ENCODE peak calls at places on chromosome 17, in ten cellular contexts. C is progenitor cell of endocrine pancreas; S is activated B cell treated with CpG ODN at 0.5 μM for 24 hours; M is lung; I is dorsolateral prefrontal cortex; O is cardiac muscle cell; Y is CD4-positive, alpha-beta T cell; T is GM10248; B is neural crest cell; P is cardiac fibroblast. G is an unnamed sample.

GRCh38 chr17:59825533-59826316 is 67.0 kb downstream of the TUBD1 start:
- DNase-seq in C (no peak), S (no peak), M (no peak), I (no peak), O (no peak), Y (no peak), T (no peak), B (no peak), P (peak), G (peak)

GRCh38 chr17:964881-965280 is 14.7 kb downstream of the NXN start:
- DNase-seq in C (no peak), S (no peak), M (no peak), I (no peak), O (peak), Y (no peak), T (no peak), B (no peak), P (no peak), G (no peak)

GRCh38 chr17:40452921-40453378 is 9.7 kb downstream of the IGFBP4 start:
- DNase-seq in C (no peak), S (no peak), M (no peak), I (no peak), O (no peak), Y (no peak), T (no peak), B (no peak), P (peak), G (no peak)

GRCh38 chr17:78715000-78715771 is 66.9 kb downstream of the CYTH1 start:
- DNase-seq in C (no peak), S (no peak), M (no peak), I (no peak), O (no peak), Y (no peak), T (no peak), B (no peak), P (no peak), G (no peak)

GRCh38 chr17:29710891-29711418 is 88.2 kb upstream of the CORO6 start:
- DNase-seq in C (no peak), S (no peak), M (no peak), I (no peak), O (no peak), Y (no peak), T (no peak), B (no peak), P (peak), G (no peak)

GRCh38 chr17:29722411-29723198 is 99.9 kb upstream of the CORO6 start:
- DNase-seq in C (no peak), S (no peak), M (peak), I (no peak), O (peak), Y (peak), T (peak), B (no peak), P (peak), G (peak)

GRCh38 chr17:74442670-74443515 is 11.0 kb downstream of the GPRC5C start:
- DNase-seq in C (peak), S (peak), M (peak), I (peak), O (peak), Y (no peak), T (peak), B (no peak), P (peak), G (peak)

GRCh38 chr17:47267354-47267828 is 13.8 kb downstream of the ITGB3 start:
- DNase-seq in C (no peak), S (no peak), M (no peak), I (no peak), O (no peak), Y (no peak), T (no peak), B (no peak), P (peak), G (no peak)

GRCh38 chr17:8806206-8807069 is 7.3 kb upstream of the MFSD6L start:
- DNase-seq in C (no peak), S (no peak), M (no peak), I (no peak), O (no peak), Y (no peak), T (no peak), B (no peak), P (no peak), G (no peak)

GRCh38 chr17:81348097-81349055 is 46.9 kb upstream of the BAHCC1 start:
- DNase-seq in C (no peak), S (no peak), M (peak), I (no peak), O (no peak), Y (no peak), T (no peak), B (no peak), P (no peak), G (no peak)

GRCh38 chr17:27975146-27976011 is 67.1 kb upstream of the NLK start:
- DNase-seq in C (no peak), S (no peak), M (no peak), I (no peak), O (no peak), Y (no peak), T (no peak), B (no peak), P (peak), G (no peak)

GRCh38 chr17:78129385-78130079 is 977 bp upstream of the TMC6 start:
- DNase-seq in C (no peak), S (peak), M (no peak), I (no peak), O (no peak), Y (peak), T (no peak), B (no peak), P (no peak), G (peak)

GRCh38 chr17:81249233-81250040 is 10.3 kb downstream of the NDUFAF8 start:
- DNase-seq in C (no peak), S (no peak), M (no peak), I (no peak), O (no peak), Y (no peak), T (no peak), B (no peak), P (no peak), G (peak)

GRCh38 chr17:49223517-49224197 is 6.9 kb downstream of the PHOSPHO1 start:
- DNase-seq in C (peak), S (peak), M (peak), I (peak), O (peak), Y (peak), T (peak), B (peak), P (peak), G (peak)

GRCh38 chr17:7588553-7589203 is 1.2 kb downstream of the SOX15 start:
- DNase-seq in C (no peak), S (no peak), M (no peak), I (no peak), O (no peak), Y (no peak), T (no peak), B (no peak), P (no peak), G (no peak)

GRCh38 chr17:61700252-61700651 is 109.2 kb upstream of the NACA2 start:
- DNase-seq in C (no peak), S (no peak), M (no peak), I (no peak), O (no peak), Y (no peak), T (no peak), B (no peak), P (peak), G (no peak)

GRCh38 chr17:82367724-82368524 is 3.6 kb upstream of the UTS2R start:
- DNase-seq in C (no peak), S (no peak), M (no peak), I (no peak), O (peak), Y (no peak), T (no peak), B (no peak), P (no peak), G (no peak)

GRCh38 chr17:1577657-1578428 is 15.3 kb upstream of the PITPNA start:
- DNase-seq in C (no peak), S (no peak), M (no peak), I (no peak), O (no peak), Y (no peak), T (no peak), B (no peak), P (no peak), G (no peak)

GRCh38 chr17:65644545-65644944 is 83.1 kb upstream of the AXIN2 start:
- DNase-seq in C (no peak), S (no peak), M (no peak), I (no peak), O (no peak), Y (no peak), T (no peak), B (no peak), P (no peak), G (no peak)

GRCh38 chr17:46851029-46851741 is at the start of gene WNT9B:
- DNase-seq in C (peak), S (no peak), M (no peak), I (no peak), O (peak), Y (peak), T (no peak), B (no peak), P (no peak), G (no peak)

GRCh38 chr17:59401725-59402124 is 70.3 kb downstream of the YPEL2 start:
- DNase-seq in C (no peak), S (no peak), M (no peak), I (no peak), O (no peak), Y (no peak), T (no peak), B (no peak), P (no peak), G (no peak)

GRCh38 chr17:67068999-67069398 is 24.6 kb downstream of the CACNG1 start:
- DNase-seq in C (no peak), S (no peak), M (no peak), I (no peak), O (peak), Y (no peak), T (no peak), B (no peak), P (no peak), G (no peak)

GRCh38 chr17:62898239-62898864 is 67.7 kb upstream of the TANC2 start:
- DNase-seq in C (no peak), S (no peak), M (no peak), I (no peak), O (no peak), Y (no peak), T (no peak), B (no peak), P (peak), G (no peak)

GRCh38 chr17:65530985-65531507 is 30.4 kb downstream of the AXIN2 start:
- DNase-seq in C (no peak), S (no peak), M (no peak), I (no peak), O (peak), Y (no peak), T (no peak), B (peak), P (peak), G (no peak)

GRCh38 chr17:77958716-77959215 is 263 bp downstream of the TNRC6C start:
- DNase-seq in C (peak), S (no peak), M (no peak), I (no peak), O (no peak), Y (peak), T (no peak), B (no peak), P (no peak), G (peak)

GRCh38 chr17:81869221-81870154 is 1.6 kb downstream of the ARHGDIA start:
- DNase-seq in C (peak), S (peak), M (no peak), I (no peak), O (peak), Y (peak), T (peak), B (peak), P (peak), G (peak)

GRCh38 chr17:6249747-6250146 is 179.6 kb downstream of the WSCD1 start:
- DNase-seq in C (no peak), S (no peak), M (no peak), I (no peak), O (no peak), Y (no peak), T (no peak), B (no peak), P (no peak), G (no peak)

GRCh38 chr17:19418312-19418992 is 7.4 kb downstream of the RNF112 start:
- DNase-seq in C (no peak), S (no peak), M (no peak), I (no peak), O (no peak), Y (no peak), T (peak), B (no peak), P (peak), G (peak)

GRCh38 chr17:46099865-46100264 is 93.4 kb downstream of the KANSL1 start:
- DNase-seq in C (no peak), S (no peak), M (no peak), I (no peak), O (no peak), Y (no peak), T (no peak), B (no peak), P (no peak), G (no peak)

DNA sequence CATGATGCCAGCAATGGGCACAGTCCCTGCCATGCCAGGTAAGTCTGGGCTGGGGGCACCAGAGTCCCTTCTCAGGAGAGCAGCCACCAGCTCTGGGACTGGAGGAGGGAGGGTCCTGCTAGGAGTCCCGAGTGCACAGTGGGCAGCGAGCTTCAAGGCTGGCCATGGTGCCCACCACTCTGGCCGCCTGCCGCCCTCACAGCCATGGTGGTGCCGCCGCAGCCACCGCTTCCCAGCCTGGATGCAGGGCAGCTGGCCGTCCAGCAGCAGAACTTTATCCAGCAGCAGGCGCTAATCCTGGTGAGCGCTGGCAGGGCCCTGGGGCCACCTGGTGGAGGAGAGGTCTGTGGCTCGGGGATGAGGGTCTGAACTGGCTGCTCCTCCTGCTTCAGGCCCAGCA is 17.9 kb upstream of the SMIM5 start:
- DNase-seq in C (no peak), S (no peak), M (no peak), I (no peak), O (no peak), Y (no peak), T (no peak), B (no peak), P (no peak), G (no peak)
- TF ChIP-seq CTCF in C (no peak), S (no peak), M (no peak), I (no peak), O (no peak), Y (no peak), T (no peak), B (no peak), P (no peak), G (no peak)

DNA sequence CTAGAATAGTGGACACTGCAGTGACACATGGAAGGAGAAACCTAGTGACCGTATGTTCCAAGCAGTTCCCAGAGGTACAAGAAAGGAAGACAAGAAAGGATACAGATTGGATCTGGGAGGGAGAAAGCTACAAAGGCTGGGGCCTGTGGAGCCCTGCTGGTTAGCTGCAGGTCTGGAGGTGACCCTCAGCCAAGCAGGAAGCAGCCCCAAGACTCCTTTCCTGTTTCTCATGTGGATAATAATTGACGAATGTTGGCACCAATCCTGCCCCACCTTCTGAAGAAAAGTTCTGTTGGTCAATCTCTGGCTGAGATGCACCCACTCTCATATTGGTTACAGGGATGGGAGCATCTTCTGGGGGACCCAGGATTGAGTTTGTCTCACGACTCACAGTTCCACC is 99.8 kb downstream of the SHISA6 start:
- DNase-seq in C (no peak), S (no peak), M (no peak), I (no peak), O (no peak), Y (no peak), T (no peak), B (no peak), P (no peak), G (no peak)
- TF ChIP-seq CTCF in C (no peak), S (no peak), M (no peak), I (no peak), O (no peak), Y (no peak), T (no peak), B (no peak), P (no peak), G (no peak)

GRCh38 chr17:69084911-69085310 is 24.2 kb upstream of the ABCA9 start:
- DNase-seq in C (peak), S (no peak), M (no peak), I (no peak), O (peak), Y (no peak), T (no peak), B (no peak), P (peak), G (peak)
- TF ChIP-seq CTCF in C (peak), S (no peak), M (no peak), I (no peak), O (peak), Y (no peak), T (no peak), B (peak), P (peak), G (no peak)

GRCh38 chr17:36705651-36706436 is 104.5 kb downstream of the MRM1 start:
- DNase-seq in C (no peak), S (no peak), M (peak), I (no peak), O (peak), Y (peak), T (peak), B (no peak), P (peak), G (peak)
- TF ChIP-seq CTCF in C (peak), S (no peak), M (peak), I (peak), O (peak), Y (peak), T (peak), B (peak), P (peak), G (peak)

GRCh38 chr17:44123356-44124117 is at the start of gene HDAC5:
- DNase-seq in C (peak), S (peak), M (peak), I (peak), O (peak), Y (peak), T (peak), B (peak), P (peak), G (peak)

GRCh38 chr17:44124118-44124438 is 637 bp upstream of the HDAC5 start:
- DNase-seq in C (no peak), S (no peak), M (no peak), I (no peak), O (no peak), Y (no peak), T (no peak), B (no peak), P (no peak), G (no peak)

GRCh38 chr17:44130693-44131349 is 7.4 kb upstream of the HDAC5 start:
- DNase-seq in C (no peak), S (no peak), M (no peak), I (no peak), O (no peak), Y (no peak), T (no peak), B (no peak), P (no peak), G (no peak)

GRCh38 chr17:44132275-44132821 is 8.9 kb upstream of the HDAC5 start:
- DNase-seq in C (no peak), S (no peak), M (no peak), I (no peak), O (no peak), Y (no peak), T (no peak), B (no peak), P (peak), G (no peak)

GRCh38 chr17:44128383-44128782 is 4.9 kb upstream of the HDAC5 start:
- DNase-seq in C (no peak), S (no peak), M (no peak), I (no peak), O (no peak), Y (no peak), T (no peak), B (no peak), P (no peak), G (no peak)
- TF ChIP-seq CTCF in C (no peak), S (no peak), M (no peak), I (no peak), O (no peak), Y (no peak), T (no peak), B (no peak), P (no peak), G (no peak)

GRCh38 chr17:39264119-39264518 is 38.4 kb upstream of the STAC2 start:
- DNase-seq in C (no peak), S (no peak), M (no peak), I (no peak), O (no peak), Y (no peak), T (no peak), B (no peak), P (peak), G (no peak)

GRCh38 chr17:39261286-39261685 is 35.5 kb upstream of the STAC2 start:
- DNase-seq in C (no peak), S (no peak), M (no peak), I (no peak), O (no peak), Y (peak), T (no peak), B (no peak), P (no peak), G (peak)
- TF ChIP-seq CTCF in C (peak), S (no peak), M (no peak), I (no peak), O (peak), Y (no peak), T (no peak), B (peak), P (peak), G (peak)

DNA sequence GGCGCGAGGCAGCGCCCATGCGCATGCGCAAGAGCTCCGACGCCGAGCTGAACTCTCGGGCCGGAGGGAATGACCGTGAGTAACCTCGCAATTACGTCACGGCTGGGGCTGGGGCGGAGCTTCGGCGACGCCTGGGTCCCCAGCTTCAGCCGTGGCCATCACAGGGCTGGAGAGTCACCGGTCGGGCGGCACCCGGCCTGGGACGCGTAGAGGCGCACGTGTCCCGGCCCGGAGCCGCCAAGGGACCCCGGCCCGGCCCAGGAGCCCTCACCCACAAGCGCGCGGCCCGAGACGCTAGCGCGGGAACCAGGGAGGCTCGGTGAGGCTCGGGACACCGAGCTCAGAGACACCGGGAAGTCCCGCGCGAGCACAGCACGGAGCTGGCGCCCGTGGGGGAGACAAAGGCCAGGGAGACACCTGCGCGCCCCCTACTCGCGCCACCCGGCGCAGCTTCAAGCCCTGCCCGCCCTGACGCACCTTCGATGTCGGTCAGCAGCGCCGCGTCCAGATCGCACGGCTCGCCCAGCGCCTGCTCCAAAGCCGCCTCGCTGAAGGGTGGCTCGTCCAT is 452 bp downstream of the SREBF1 start:
- DNase-seq in C (peak), S (peak), M (peak), I (peak), O (peak), Y (peak), T (peak), B (peak), P (peak), G (peak)
- TF ChIP-seq CTCF in C (no peak), S (no peak), M (no peak), I (no peak), O (no peak), Y (no peak), T (no peak), B (no peak), P (no peak), G (no peak)